ENCODE peak calls at places on chromosomes 13 and 19, in nine cellular contexts. V is transverse colon, I is AG04450, A is foreskin fibroblast, E is pancreas, Z is colonic mucosa, H is uterus, U is breast epithelium, F is AG10803. J is an unnamed sample.

GRCh38 chr13:107819071-107819470 is 396.3 kb downstream of the LIG4 start:
- DNase-seq in V (no peak), I (no peak), A (no peak), E (no peak), Z (no peak), H (no peak), U (no peak), F (no peak), J (no peak)

GRCh38 chr13:98875146-98875729 is 102.6 kb downstream of the DOCK9 start:
- DNase-seq in V (no peak), I (no peak), A (no peak), E (no peak), Z (no peak), H (no peak), U (no peak), F (no peak), J (no peak)

GRCh38 chr19:6754136-6754535 is 13.1 kb downstream of the SH2D3A start:
- DNase-seq in V (no peak), I (no peak), A (no peak), E (no peak), Z (no peak), H (no peak), U (no peak), F (no peak), J (no peak)

GRCh38 chr13:24865158-24865557 is 101.2 kb downstream of the RNF17 start:
- DNase-seq in V (no peak), I (no peak), A (no peak), E (no peak), Z (no peak), H (no peak), U (no peak), F (peak), J (no peak)

GRCh38 chr19:12997967-12998940 is 3.0 kb downstream of the NFIX start:
- DNase-seq in V (no peak), I (no peak), A (no peak), E (no peak), Z (no peak), H (no peak), U (no peak), F (no peak), J (no peak)

GRCh38 chr19:23346696-23347095 is 48.6 kb downstream of the ZNF91 start:
- DNase-seq in V (no peak), I (no peak), A (no peak), E (no peak), Z (no peak), H (no peak), U (no peak), F (no peak), J (no peak)

GRCh38 chr19:8609210-8610040 is 1.1 kb downstream of the ADAMTS10 start:
- DNase-seq in V (peak), I (no peak), A (peak), E (peak), Z (peak), H (peak), U (no peak), F (peak), J (no peak)

GRCh38 chr19:6216996-6217751 is 62.6 kb downstream of the MLLT1 start:
- DNase-seq in V (no peak), I (no peak), A (no peak), E (no peak), Z (no peak), H (peak), U (no peak), F (no peak), J (no peak)

GRCh38 chr13:112987625-112988024 is 18.6 kb downstream of the MCF2L start:
- DNase-seq in V (no peak), I (no peak), A (no peak), E (no peak), Z (no peak), H (no peak), U (no peak), F (no peak), J (no peak)

GRCh38 chr13:110226051-110226562 is 80.8 kb downstream of the COL4A1 start:
- DNase-seq in V (no peak), I (no peak), A (no peak), E (no peak), Z (no peak), H (no peak), U (no peak), F (peak), J (no peak)

GRCh38 chr13:41809962-41810361 is 150.9 kb downstream of the VWA8 start:
- DNase-seq in V (no peak), I (no peak), A (no peak), E (no peak), Z (no peak), H (no peak), U (no peak), F (no peak), J (no peak)

GRCh38 chr19:4831351-4832340 is at the start of gene TICAM1:
- DNase-seq in V (peak), I (no peak), A (peak), E (peak), Z (peak), H (peak), U (peak), F (peak), J (no peak)

GRCh38 chr19:41403181-41403970 is 5.8 kb downstream of the BCKDHA start:
- DNase-seq in V (no peak), I (no peak), A (no peak), E (no peak), Z (no peak), H (no peak), U (no peak), F (no peak), J (no peak)

GRCh38 chr19:14433454-14434156 is 499 bp downstream of the PKN1 start:
- DNase-seq in V (peak), I (no peak), A (no peak), E (peak), Z (peak), H (peak), U (no peak), F (no peak), J (no peak)

GRCh38 chr13:58340895-58341294 is 709.4 kb downstream of the PCDH17 start:
- DNase-seq in V (no peak), I (no peak), A (no peak), E (no peak), Z (no peak), H (no peak), U (no peak), F (no peak), J (no peak)

GRCh38 chr13:73599232-73600128 is 534.7 kb downstream of the KLF12 start:
- DNase-seq in V (no peak), I (no peak), A (no peak), E (no peak), Z (no peak), H (no peak), U (no peak), F (no peak), J (no peak)

GRCh38 chr13:95354680-95355487 is 53.6 kb upstream of the ABCC4 start:
- DNase-seq in V (no peak), I (no peak), A (no peak), E (no peak), Z (no peak), H (no peak), U (no peak), F (no peak), J (no peak)

GRCh38 chr13:75850915-75851314 is 214.8 kb downstream of the LMO7 start:
- DNase-seq in V (no peak), I (no peak), A (no peak), E (no peak), Z (no peak), H (no peak), U (no peak), F (no peak), J (no peak)

GRCh38 chr13:49288458-49288857 is 40.7 kb downstream of the CDADC1 start:
- DNase-seq in V (no peak), I (no peak), A (no peak), E (no peak), Z (no peak), H (no peak), U (no peak), F (no peak), J (no peak)

GRCh38 chr13:48975101-48975925 is at the start of gene FNDC3A:
- DNase-seq in V (peak), I (peak), A (no peak), E (peak), Z (peak), H (peak), U (peak), F (peak), J (peak)

GRCh38 chr13:48162182-48162581 is 67.3 kb upstream of the MED4 start:
- DNase-seq in V (no peak), I (no peak), A (no peak), E (no peak), Z (no peak), H (no peak), U (no peak), F (no peak), J (no peak)

GRCh38 chr13:34437873-34438272 is 504.2 kb upstream of the NBEA start:
- DNase-seq in V (no peak), I (no peak), A (no peak), E (no peak), Z (no peak), H (no peak), U (no peak), F (no peak), J (no peak)

GRCh38 chr19:40465025-40465780 is at the start of gene BLVRB:
- DNase-seq in V (peak), I (no peak), A (peak), E (no peak), Z (no peak), H (no peak), U (peak), F (peak), J (no peak)

GRCh38 chr19:11374449-11375142 is at the start of gene SWSAP1:
- DNase-seq in V (peak), I (peak), A (peak), E (peak), Z (peak), H (peak), U (peak), F (peak), J (peak)

GRCh38 chr19:11370744-11371143 is 3.7 kb upstream of the SWSAP1 start:
- DNase-seq in V (no peak), I (no peak), A (no peak), E (no peak), Z (no peak), H (no peak), U (no peak), F (no peak), J (no peak)

GRCh38 chr19:11375143-11375948 is 880 bp downstream of the SWSAP1 start:
- DNase-seq in V (peak), I (no peak), A (no peak), E (peak), Z (peak), H (peak), U (peak), F (no peak), J (no peak)

GRCh38 chr19:11373885-11374448 is 499 bp upstream of the SWSAP1 start:
- DNase-seq in V (no peak), I (no peak), A (no peak), E (no peak), Z (no peak), H (no peak), U (no peak), F (no peak), J (no peak)

GRCh38 chr19:11373166-11373884 is 1.1 kb upstream of the SWSAP1 start:
- DNase-seq in V (no peak), I (no peak), A (no peak), E (no peak), Z (no peak), H (no peak), U (no peak), F (peak), J (no peak)
- H3K4me3 ChIP-seq in V (no peak), I (no peak), A (no peak), E (no peak), Z (no peak), H (no peak), U (no peak), F (no peak), J (no peak)

GRCh38 chr19:53947624-53948023 is 15.1 kb upstream of the CACNG8 start:
- DNase-seq in V (no peak), I (no peak), A (no peak), E (no peak), Z (no peak), H (no peak), U (no peak), F (no peak), J (no peak)
- TF ChIP-seq CTCF in V (no peak), I (peak), A (no peak), E (no peak), Z (no peak), H (no peak), U (no peak), F (peak), J (peak)

DNA sequence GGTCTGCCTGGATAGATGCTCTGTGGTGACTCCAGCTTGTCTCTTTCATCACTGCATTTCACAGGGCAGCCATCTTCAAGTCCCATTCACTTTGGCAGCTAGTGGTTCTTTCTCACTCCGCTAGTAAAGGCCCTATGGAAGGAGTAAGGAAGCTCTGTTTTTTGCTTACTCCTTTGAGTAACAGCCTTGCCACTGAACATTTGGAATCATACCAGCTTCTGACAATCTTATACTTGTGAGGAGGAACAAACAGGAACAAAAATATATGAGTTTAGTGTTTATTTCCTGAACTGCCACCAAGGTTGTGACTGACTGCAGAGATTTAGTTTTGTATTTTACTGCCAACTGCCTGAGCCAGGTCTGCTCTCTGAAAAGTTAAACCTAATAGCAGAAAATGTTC is 38.7 kb downstream of the KCTD4 start:
- DNase-seq in V (no peak), I (no peak), A (no peak), E (no peak), Z (no peak), H (no peak), U (no peak), F (peak), J (no peak)
- H3K4me3 ChIP-seq in V (no peak), I (no peak), A (no peak), E (no peak), Z (no peak), H (no peak), U (no peak), F (no peak), J (no peak)

DNA sequence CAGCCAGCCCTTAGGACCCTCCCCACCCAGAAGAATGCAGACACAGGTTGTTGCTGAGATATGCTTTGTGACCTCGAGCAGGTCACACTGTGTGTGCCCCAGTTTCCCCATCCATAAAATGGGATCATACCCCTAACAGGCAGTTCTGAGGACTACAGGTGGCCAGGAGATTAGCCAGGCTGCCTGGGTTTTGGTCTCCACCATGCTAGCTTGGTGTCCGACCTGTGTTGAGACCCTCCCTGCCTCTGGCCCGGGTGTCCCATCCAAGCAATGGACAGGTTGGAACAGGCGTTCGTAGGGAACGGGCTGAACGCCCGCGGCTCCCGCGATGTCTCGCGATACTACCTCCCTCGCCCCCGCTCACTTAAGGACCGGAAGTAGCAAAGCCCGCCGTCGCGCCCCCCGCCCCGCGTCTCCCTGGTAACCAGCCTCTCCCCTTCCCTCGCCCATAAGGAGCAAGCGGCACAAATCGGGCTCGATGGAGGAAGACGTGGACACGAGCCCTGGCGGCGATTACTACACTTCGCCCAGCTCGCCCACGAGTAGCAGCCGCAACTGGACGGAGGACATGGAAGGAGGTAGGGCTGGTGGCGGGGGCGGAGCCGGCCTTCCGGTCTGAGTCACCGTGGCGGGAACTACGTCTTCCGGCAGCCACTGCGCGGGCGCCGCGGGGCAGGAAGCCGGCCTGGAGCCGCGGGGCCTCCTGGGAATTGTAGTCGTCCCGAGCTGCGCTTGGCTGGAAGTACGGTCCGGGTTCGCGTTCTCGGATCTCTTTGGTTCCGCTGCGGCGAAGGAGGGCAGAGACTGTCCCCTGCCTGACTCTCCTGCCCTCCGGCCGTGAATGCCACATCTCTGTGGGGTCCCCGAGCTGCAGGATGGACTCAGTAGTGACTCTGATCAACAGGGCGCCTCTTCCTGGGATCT is 45.4 kb downstream of the SMIM24 start:
- DNase-seq in V (peak), I (peak), A (peak), E (peak), Z (peak), H (peak), U (peak), F (peak), J (peak)
- TF ChIP-seq CTCF in V (no peak), I (no peak), A (no peak), E (no peak), Z (no peak), H (no peak), U (no peak), F (no peak), J (no peak)

DNA sequence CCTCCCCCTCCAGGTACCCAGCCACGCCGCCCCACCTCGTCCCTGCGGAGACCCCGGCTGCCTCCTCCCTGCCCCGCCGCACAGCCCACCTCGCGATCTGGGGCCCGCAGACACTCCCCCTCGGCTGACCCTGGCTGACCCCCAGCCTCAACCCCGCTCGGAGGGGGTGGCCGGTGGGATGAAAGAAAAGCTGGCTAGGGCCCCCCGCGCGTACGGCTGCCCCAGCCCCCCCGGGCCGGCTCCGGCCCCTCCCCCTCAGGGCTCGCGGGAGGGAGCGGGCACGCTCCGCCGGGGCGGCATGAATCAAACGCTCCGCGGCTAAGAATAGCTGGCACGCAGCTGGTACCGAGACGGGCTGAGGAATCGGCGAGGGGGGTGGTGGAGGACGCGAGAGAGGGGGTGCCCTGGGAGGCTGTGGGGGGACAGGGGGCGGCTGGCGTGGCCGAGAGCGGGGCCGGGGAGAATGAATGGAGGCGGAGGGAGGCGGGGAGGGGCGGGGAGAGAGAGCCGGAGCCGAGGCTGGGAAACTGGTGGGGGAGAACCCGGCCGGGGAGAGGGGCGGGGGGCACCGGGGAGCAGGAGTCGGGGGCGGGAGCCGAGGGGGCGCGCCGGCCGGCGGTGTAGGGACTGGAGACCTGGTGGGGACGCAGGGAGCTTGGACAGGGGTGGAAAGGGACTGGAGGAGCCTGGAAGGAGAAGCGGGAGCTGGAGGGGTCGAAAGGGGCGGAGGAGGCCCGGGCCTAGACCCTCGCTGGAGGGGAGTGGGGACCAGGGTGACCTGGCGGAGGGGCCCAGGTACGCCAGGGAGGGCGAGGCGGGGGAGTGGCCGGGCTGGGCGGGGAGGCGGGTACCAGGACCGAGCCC is 1.1 kb downstream of the SHANK1 start:
- DNase-seq in V (no peak), I (no peak), A (no peak), E (no peak), Z (no peak), H (no peak), U (no peak), F (no peak), J (no peak)
- H3K4me3 ChIP-seq in V (peak), I (peak), A (peak), E (no peak), Z (no peak), H (peak), U (peak), F (peak), J (peak)